ENCODE peak calls at places on chromosomes 4 and X, in four cellular contexts. B is Right ventricle myocardium superior, Z is aorta, O is WTC11. K is an unnamed sample.

GRCh38 chr4:53582194-53582593 is 9.1 kb downstream of the LNX1 start:
- DNase-seq in Z (no peak), O (no peak), B (no peak), K (no peak)

GRCh38 chr4:108166038-108166437 is 2.7 kb downstream of the LEF1 start:
- DNase-seq in B (no peak), O (no peak), Z (no peak), K (peak)

GRCh38 chr4:76905521-76905920 is 7.6 kb upstream of the SOWAHB start:
- DNase-seq in Z (no peak), O (no peak), B (no peak), K (no peak)

GRCh38 chrX:8845060-8845459 is 43.9 kb upstream of the FAM9A start:
- DNase-seq in O (peak), Z (no peak), B (no peak), K (no peak)

GRCh38 chr4:102535398-102536082 is 34.4 kb downstream of the NFKB1 start:
- DNase-seq in B (no peak), O (no peak), Z (no peak), K (no peak)

GRCh38 chr4:130071746-130072145 is 975.8 kb downstream of the C4orf33 start:
- DNase-seq in B (no peak), O (no peak), Z (no peak), K (no peak)

GRCh38 chr4:5037553-5038551 is 13.4 kb upstream of the STK32B start:
- DNase-seq in O (no peak), B (no peak), Z (no peak), K (no peak)

GRCh38 chrX:23327104-23327503 is 7.5 kb upstream of the PTCHD1 start:
- DNase-seq in O (no peak), Z (no peak), B (no peak), K (no peak)

GRCh38 chr4:76892001-76892400 is 5.9 kb downstream of the SOWAHB start:
- DNase-seq in Z (no peak), O (no peak), B (no peak), K (no peak)

GRCh38 chr4:106986486-106986885 is 49.6 kb downstream of the DKK2 start:
- DNase-seq in O (no peak), Z (no peak), B (no peak), K (no peak)